ENCODE peak calls at places on chromosomes 4 and X, in five cellular contexts. Y, H, B, N and F are unnamed samples.

GRCh38 chrX:52988985-52989917 is 30.9 kb upstream of the FAM156A start:
- DNase-seq in B (no peak), H (peak; percentile 7), Y (no peak), N (no peak), F (no peak)

GRCh38 chr4:101178731-101179130 is 168.6 kb downstream of the PPP3CA start:
- DNase-seq in H (no peak), Y (no peak), B (no peak), N (no peak), F (no peak)

GRCh38 chr4:7172508-7172907 is 19.8 kb upstream of the SORCS2 start:
- DNase-seq in N (no peak), B (no peak), H (no peak), Y (no peak), F (no peak)

GRCh38 chr4:67568820-67569219 is 10.3 kb downstream of the STAP1 start:
- DNase-seq in N (no peak), Y (no peak), H (no peak), B (no peak), F (no peak)

GRCh38 chr4:47031011-47031678 is at the start of gene GABRB1:
- DNase-seq in N (peak; percentile 43), H (peak; percentile 74), B (no peak), Y (peak; percentile 66), F (peak; percentile 30)

GRCh38 chrX:149185087-149185486 is 320.0 kb downstream of the IDS start:
- DNase-seq in N (no peak), Y (no peak), B (no peak), H (no peak), F (no peak)

GRCh38 chr4:86918539-86919072 is 16.2 kb upstream of the AFF1 start:
- DNase-seq in H (no peak), Y (no peak), B (peak; percentile 54), N (no peak), F (no peak)

GRCh38 chr4:3283916-3284315 is 8.9 kb upstream of the RGS12 start:
- DNase-seq in B (no peak), H (peak; percentile 8), Y (peak; percentile 10), N (peak; percentile 8), F (no peak)

GRCh38 chr4:26334366-26334765 is 13.6 kb downstream of the RBPJ start:
- DNase-seq in N (no peak), H (no peak), B (no peak), Y (no peak), F (no peak)

GRCh38 chrX:147476008-147476407 is 435.7 kb upstream of the FMR1 start:
- DNase-seq in H (no peak), Y (peak; percentile 43), N (peak; percentile 21), B (peak; percentile 4), F (no peak)

GRCh38 chr4:88033309-88033708 is 25.9 kb downstream of the PKD2 start:
- DNase-seq in B (peak; percentile 71), H (peak; percentile 60), Y (peak; percentile 47), N (no peak), F (peak; percentile 39)

GRCh38 chrX:10177620-10178019 is 20.8 kb downstream of the CLCN4 start:
- DNase-seq in Y (no peak), H (no peak), B (no peak), N (no peak), F (peak; percentile 44)

GRCh38 chrX:46865281-46865680 is 28.4 kb downstream of the RP2 start:
- DNase-seq in N (no peak), B (peak; percentile 0), H (no peak), Y (no peak), F (peak; percentile 18)

GRCh38 chr4:20625460-20625859 is 74.8 kb upstream of the PACRGL start:
- DNase-seq in B (no peak), H (peak; percentile 56), N (peak; percentile 38), Y (peak; percentile 17), F (no peak)

GRCh38 chr4:108180513-108180912 is 11.8 kb upstream of the LEF1 start:
- DNase-seq in H (no peak), N (no peak), Y (no peak), B (no peak), F (no peak)

GRCh38 chr4:54657556-54658313 is at the start of gene KIT:
- DNase-seq in Y (peak; percentile 55), H (peak; percentile 64), N (peak; percentile 29), B (no peak), F (no peak)

GRCh38 chr4:67712650-67713530 is 11.9 kb upstream of the UBA6 start:
- DNase-seq in N (no peak), B (no peak), Y (no peak), H (no peak), F (no peak)

GRCh38 chrX:11908371-11908770 is 150.3 kb downstream of the MSL3 start:
- DNase-seq in H (no peak), B (peak; percentile 2), N (no peak), Y (no peak), F (no peak)

GRCh38 chrX:132219343-132219768 is at the start of gene RAP2C:
- DNase-seq in N (peak; percentile 86), H (peak; percentile 78), Y (peak; percentile 85), B (peak; percentile 77), F (no peak)

GRCh38 chr4:7379719-7380118 is 55.0 kb downstream of the PSAPL1 start:
- DNase-seq in B (no peak), H (no peak), Y (no peak), N (no peak), F (no peak)

GRCh38 chrX:67351411-67351810 is 192.4 kb upstream of the AR start:
- DNase-seq in B (no peak), Y (no peak), N (no peak), H (no peak), F (no peak)

GRCh38 chr4:7466904-7467303 is 32.2 kb upstream of the PSAPL1 start:
- DNase-seq in B (no peak), N (no peak), H (no peak), Y (no peak), F (no peak)

GRCh38 chrX:14591976-14592375 is 62.6 kb downstream of the GLRA2 start:
- DNase-seq in Y (no peak), N (no peak), H (no peak), B (no peak), F (no peak)

GRCh38 chr4:8097141-8097541 is 61.5 kb downstream of the ABLIM2 start:
- DNase-seq in Y (no peak), H (no peak), N (no peak), B (no peak), F (no peak)

GRCh38 chrX:77755561-77755960 is 30.5 kb downstream of the ATRX start:
- DNase-seq in N (no peak), Y (no peak), H (no peak), B (no peak), F (no peak)

GRCh38 chrX:106208154-106208553 is 40.0 kb downstream of the PWWP3B start:
- DNase-seq in H (no peak), B (no peak), Y (no peak), N (no peak), F (no peak)

GRCh38 chrX:15465347-15465746 is 27.8 kb downstream of the PIR start:
- DNase-seq in H (no peak), Y (no peak), N (no peak), B (no peak), F (no peak)

GRCh38 chr4:156547439-156547838 is 424.2 kb downstream of the PDGFC start:
- DNase-seq in B (no peak), N (no peak), H (no peak), Y (no peak), F (peak; percentile 73)

GRCh38 chrX:40470830-40471429 is 109.8 kb upstream of the ATP6AP2 start:
- DNase-seq in H (no peak), Y (peak; percentile 21), B (no peak), N (no peak), F (no peak)

GRCh38 chr4:153773236-153773690 is 13.4 kb upstream of the RNF175 start:
- DNase-seq in N (no peak), Y (no peak), H (no peak), B (no peak), F (no peak)

GRCh38 chr4:108043536-108043935 is 53.8 kb downstream of the HADH start:
- DNase-seq in Y (no peak), N (no peak), B (no peak), H (no peak), F (no peak)

GRCh38 chrX:72306085-72306801 is 529 bp upstream of the CITED1 start:
- DNase-seq in H (no peak), Y (no peak), B (no peak), N (no peak), F (no peak)

GRCh38 chr4:136355970-136356369 is 1176.3 kb downstream of the PCDH18 start:
- DNase-seq in N (no peak), H (no peak), B (no peak), Y (peak; percentile 22), F (no peak)

GRCh38 chrX:23904096-23904495 is 3.6 kb downstream of the APOO start:
- DNase-seq in Y (no peak), B (no peak), H (no peak), N (no peak), F (no peak)

GRCh38 chr4:75902352-75902751 is at the start of gene PPEF2:
- DNase-seq in Y (no peak), B (no peak), N (no peak), H (no peak), F (no peak)

GRCh38 chrX:45070116-45071007 is 130.3 kb downstream of the DIPK2B start:
- DNase-seq in H (peak; percentile 41), B (peak; percentile 12), N (no peak), Y (no peak), F (peak; percentile 1)

GRCh38 chrX:19548934-19549333 is 33.6 kb upstream of the MAP3K15 start:
- DNase-seq in B (no peak), H (no peak), Y (no peak), N (no peak), F (no peak)
- H3K9me3 ChIP-seq in B (no peaks in the 10 kb centered on the region), H (no peaks in the 10 kb centered on the region), Y (no peaks in the 10 kb centered on the region), N (no peaks in the 10 kb centered on the region), F (no peaks in the 10 kb centered on the region)

GRCh38 chr4:79678472-79679202 is 270.6 kb upstream of the GK2 start:
- DNase-seq in H (no peak), N (no peak), Y (peak; percentile 21), B (no peak), F (no peak)
- H3K4me3 ChIP-seq in H (no peak overlapping the region), N (no peak overlapping the region), Y (no peak overlapping the region), B (no peak overlapping the region), F (no peak overlapping the region)

GRCh38 chr4:141860974-141861373 is 224.6 kb downstream of the IL15 start:
- DNase-seq in H (no peak), Y (no peak), B (no peak), N (no peak), F (no peak)
- TF ChIP-seq CTCF in H (peak; percentile 22), Y (no peak), B (no peak), N (no peak), F (no peak)

GRCh38 chrX:153728951-153729631 is 4.4 kb downstream of the ABCD1 start:
- DNase-seq in H (no peak), B (no peak), Y (no peak), N (no peak), F (no peak)
- H3K9me3 ChIP-seq in H (no peaks in the 10 kb centered on the region), B (no peaks in the 10 kb centered on the region), Y (no peaks in the 10 kb centered on the region), N (no peaks in the 10 kb centered on the region), F (no peaks in the 10 kb centered on the region)